ENCODE peak calls at places on chromosomes 3 and 15, in seven cellular contexts. E, J, V, O, G, C and U are unnamed samples.

GRCh38 chr15:27095809-27096580 is 125.0 kb downstream of the GABRG3 start:
- DNase-seq in J (peak), G (no peak), C (no peak), E (no peak), O (peak), V (no peak), U (peak)

GRCh38 chr3:145865329-145865904 is 295.6 kb downstream of the PLOD2 start:
- DNase-seq in O (peak), V (no peak), C (no peak), J (no peak), E (no peak), G (no peak), U (no peak)

GRCh38 chr3:101721650-101721917 is 2.8 kb upstream of the CEP97 start:
- DNase-seq in O (no peak), C (no peak), V (no peak), G (no peak), J (no peak), E (no peak), U (no peak)

GRCh38 chr3:112759681-112760080 is 87.0 kb downstream of the CD200R1L start:
- DNase-seq in O (no peak), C (no peak), E (no peak), G (no peak), V (no peak), J (no peak), U (no peak)

GRCh38 chr3:120284702-120285507 is at the start of gene GPR156:
- DNase-seq in O (no peak), V (no peak), G (no peak), E (no peak), C (no peak), J (no peak), U (peak)

GRCh38 chr3:104425416-104425815 is 941.3 kb upstream of the ALCAM start:
- DNase-seq in J (no peak), G (no peak), O (no peak), E (no peak), V (no peak), C (no peak), U (no peak)

GRCh38 chr3:181554233-181554765 is 157.4 kb upstream of the SOX2 start:
- DNase-seq in E (no peak), G (no peak), J (peak), O (no peak), C (no peak), V (no peak), U (no peak)

GRCh38 chr3:27392950-27393679 is 23.9 kb upstream of the NEK10 start:
- DNase-seq in G (no peak), E (no peak), J (no peak), O (no peak), C (no peak), V (no peak), U (no peak)

GRCh38 chr3:29344154-29344553 is 63.3 kb downstream of the RBMS3 start:
- DNase-seq in E (no peak), V (no peak), J (no peak), O (no peak), C (no peak), G (no peak), U (no peak)

GRCh38 chr15:40787991-40788390 is 18.2 kb downstream of the C15orf62 start:
- DNase-seq in G (peak), E (no peak), O (no peak), C (no peak), V (no peak), J (no peak), U (no peak)

GRCh38 chr3:151553873-151554272 is 93.0 kb upstream of the IGSF10 start:
- DNase-seq in O (peak), E (no peak), V (no peak), G (no peak), C (peak), J (no peak), U (no peak)

GRCh38 chr3:35640186-35640584 is 860 bp downstream of the ARPP21 start:
- DNase-seq in C (no peak), V (no peak), G (no peak), O (no peak), J (no peak), E (no peak), U (no peak)

GRCh38 chr3:111666041-111666735 is 71.0 kb upstream of the ZBED2 start:
- DNase-seq in O (no peak), G (no peak), V (no peak), E (no peak), C (no peak), J (peak), U (peak)

GRCh38 chr15:23372284-23372683 is 17.7 kb downstream of the GOLGA8S start:
- DNase-seq in O (no peak), G (no peak), V (no peak), C (no peak), E (no peak), J (no peak), U (no peak)

GRCh38 chr3:24388611-24389010 is 106.0 kb downstream of the THRB start:
- DNase-seq in V (no peak), E (no peak), C (no peak), O (no peak), J (peak), G (no peak), U (peak)

GRCh38 chr3:189393598-189393997 is 221.8 kb downstream of the TPRG1 start:
- DNase-seq in C (no peak), V (no peak), G (peak), O (peak), J (peak), E (no peak), U (peak)

GRCh38 chr3:187186801-187187421 is 10.4 kb upstream of the RTP1 start:
- DNase-seq in J (peak), C (peak), E (no peak), V (no peak), O (peak), G (no peak), U (peak)

GRCh38 chr3:32334675-32335074 is 57.0 kb upstream of the CMTM7 start:
- DNase-seq in G (no peak), C (no peak), E (no peak), V (peak), O (no peak), J (peak), U (peak)

GRCh38 chr15:67125589-67126502 is 60.4 kb downstream of the SMAD3 start:
- DNase-seq in O (peak), E (no peak), V (no peak), C (peak), J (peak), G (no peak), U (peak)

GRCh38 chr3:128276577-128277183 is 123.4 kb downstream of the EEFSEC start:
- DNase-seq in V (no peak), O (no peak), C (no peak), E (no peak), J (peak), G (no peak), U (peak)

GRCh38 chr15:81268881-81269601 is 54.9 kb downstream of the STARD5 start:
- DNase-seq in G (no peak), O (no peak), J (no peak), C (no peak), V (no peak), E (no peak), U (no peak)

GRCh38 chr15:29695486-29696167 is 126.6 kb downstream of the TJP1 start:
- DNase-seq in V (no peak), E (no peak), J (no peak), G (no peak), C (no peak), O (no peak), U (peak)

GRCh38 chr3:57026918-57027317 is 33.5 kb upstream of the SPATA12 start:
- DNase-seq in J (no peak), C (no peak), O (peak), V (no peak), E (no peak), G (peak), U (no peak)

GRCh38 chr3:171257251-171258179 is 202.7 kb downstream of the TNIK start:
- DNase-seq in O (no peak), J (no peak), C (no peak), E (no peak), V (no peak), G (no peak), U (peak)

GRCh38 chr3:107627962-107628542 is 105.3 kb downstream of the BBX start:
- DNase-seq in C (no peak), J (no peak), E (no peak), V (no peak), G (no peak), O (peak), U (peak)

GRCh38 chr15:90599116-90599515 is 69.4 kb downstream of the CRTC3 start:
- DNase-seq in C (no peak), E (no peak), V (no peak), J (no peak), G (no peak), O (no peak), U (no peak)

GRCh38 chr15:101156509-101157159 is 95.2 kb downstream of the CHSY1 start:
- DNase-seq in J (no peak), V (no peak), E (no peak), O (no peak), G (no peak), C (no peak), U (no peak)

GRCh38 chr3:188853896-188854295 is 317.9 kb upstream of the TPRG1 start:
- DNase-seq in E (no peak), G (no peak), C (no peak), V (no peak), O (peak), J (no peak), U (no peak)

GRCh38 chr3:36065321-36065720 is 315.0 kb upstream of the STAC start:
- DNase-seq in C (no peak), E (no peak), V (no peak), G (no peak), O (no peak), J (no peak), U (peak)

GRCh38 chr15:72285927-72286516 is 13.7 kb upstream of the PARP6 start:
- DNase-seq in C (peak), E (no peak), J (peak), G (peak), V (peak), O (peak), U (peak)